ENCODE peak calls at places on chromosomes 1 and 21, in seven cellular contexts. One of them, this sample, is unnamed.

GRCh38 chr1:67479146-67479891 is 49.1 kb upstream of the SERBP1 start:
- DNase-seq in epithelial cell of esophagus: peak
- DNase-seq in gastrocnemius medialis: peak
- DNase-seq in epithelial cell of proximal tubule: no peak
- DNase-seq in AG10803: peak
- DNase-seq in adrenal gland: peak
- DNase-seq in choroid plexus epithelial cell: peak
- DNase-seq in this sample: peak

GRCh38 chr21:8993943-8994639 is 1527.3 kb upstream of the TPTE start:
- DNase-seq in epithelial cell of proximal tubule: no peak
- DNase-seq in epithelial cell of esophagus: no peak
- DNase-seq in adrenal gland: no peak
- DNase-seq in choroid plexus epithelial cell: no peak
- DNase-seq in AG10803: no peak
- DNase-seq in gastrocnemius medialis: no peak
- DNase-seq in this sample: no peak

GRCh38 chr1:193326296-193326695 is 139.9 kb upstream of the B3GALT2 start:
- DNase-seq in epithelial cell of proximal tubule: no peak
- DNase-seq in AG10803: no peak
- DNase-seq in adrenal gland: no peak
- DNase-seq in epithelial cell of esophagus: no peak
- DNase-seq in gastrocnemius medialis: no peak
- DNase-seq in choroid plexus epithelial cell: no peak
- DNase-seq in this sample: no peak

GRCh38 chr1:6815722-6816121 is 30.5 kb downstream of the CAMTA1 start:
- DNase-seq in adrenal gland: no peak
- DNase-seq in gastrocnemius medialis: no peak
- DNase-seq in epithelial cell of esophagus: no peak
- DNase-seq in AG10803: no peak
- DNase-seq in epithelial cell of proximal tubule: no peak
- DNase-seq in choroid plexus epithelial cell: no peak
- DNase-seq in this sample: no peak

GRCh38 chr1:993379-993995 is 6.4 kb downstream of the HES4 start:
- DNase-seq in adrenal gland: no peak
- DNase-seq in AG10803: no peak
- DNase-seq in epithelial cell of proximal tubule: no peak
- DNase-seq in choroid plexus epithelial cell: no peak
- DNase-seq in gastrocnemius medialis: no peak
- DNase-seq in epithelial cell of esophagus: no peak
- DNase-seq in this sample: no peak

GRCh38 chr1:89603651-89604413 is 29.1 kb upstream of the LRRC8C start:
- DNase-seq in AG10803: peak
- DNase-seq in epithelial cell of proximal tubule: no peak
- DNase-seq in adrenal gland: no peak
- DNase-seq in epithelial cell of esophagus: peak
- DNase-seq in choroid plexus epithelial cell: peak
- DNase-seq in gastrocnemius medialis: no peak
- DNase-seq in this sample: peak

GRCh38 chr1:110305875-110306420 is 33.2 kb upstream of the RBM15 start:
- DNase-seq in epithelial cell of esophagus: no peak
- DNase-seq in adrenal gland: peak
- DNase-seq in choroid plexus epithelial cell: no peak
- DNase-seq in AG10803: no peak
- DNase-seq in gastrocnemius medialis: no peak
- DNase-seq in epithelial cell of proximal tubule: no peak
- DNase-seq in this sample: no peak

GRCh38 chr1:153929433-153929825 is 6.7 kb upstream of the GATAD2B start:
- DNase-seq in gastrocnemius medialis: peak
- DNase-seq in epithelial cell of esophagus: no peak
- DNase-seq in AG10803: no peak
- DNase-seq in choroid plexus epithelial cell: no peak
- DNase-seq in epithelial cell of proximal tubule: no peak
- DNase-seq in adrenal gland: no peak
- DNase-seq in this sample: no peak

GRCh38 chr1:40267767-40268187 is 9.7 kb downstream of the ZMPSTE24 start:
- DNase-seq in adrenal gland: no peak
- DNase-seq in AG10803: peak
- DNase-seq in epithelial cell of proximal tubule: peak
- DNase-seq in choroid plexus epithelial cell: peak
- DNase-seq in epithelial cell of esophagus: peak
- DNase-seq in gastrocnemius medialis: no peak
- DNase-seq in this sample: peak

GRCh38 chr1:39170731-39171375 is 33.6 kb upstream of the MACF1 start:
- DNase-seq in epithelial cell of esophagus: no peak
- DNase-seq in adrenal gland: no peak
- DNase-seq in gastrocnemius medialis: no peak
- DNase-seq in epithelial cell of proximal tubule: no peak
- DNase-seq in AG10803: no peak
- DNase-seq in choroid plexus epithelial cell: no peak
- DNase-seq in this sample: no peak

GRCh38 chr1:151801310-151801820 is 3.9 kb downstream of the LINGO4 start:
- DNase-seq in epithelial cell of proximal tubule: no peak
- DNase-seq in gastrocnemius medialis: no peak
- DNase-seq in AG10803: no peak
- DNase-seq in adrenal gland: no peak
- DNase-seq in epithelial cell of esophagus: no peak
- DNase-seq in choroid plexus epithelial cell: no peak
- DNase-seq in this sample: no peak

GRCh38 chr1:107076846-107077245 is 20.4 kb downstream of the PRMT6 start:
- DNase-seq in choroid plexus epithelial cell: peak
- DNase-seq in epithelial cell of proximal tubule: peak
- DNase-seq in adrenal gland: no peak
- DNase-seq in epithelial cell of esophagus: peak
- DNase-seq in gastrocnemius medialis: no peak
- DNase-seq in AG10803: peak
- DNase-seq in this sample: peak

GRCh38 chr1:4768553-4768952 is 114.1 kb downstream of the AJAP1 start:
- DNase-seq in gastrocnemius medialis: no peak
- DNase-seq in adrenal gland: no peak
- DNase-seq in epithelial cell of esophagus: no peak
- DNase-seq in epithelial cell of proximal tubule: no peak
- DNase-seq in AG10803: no peak
- DNase-seq in choroid plexus epithelial cell: no peak
- DNase-seq in this sample: no peak

GRCh38 chr1:46747683-46748288 is 28.9 kb upstream of the EFCAB14 start:
- DNase-seq in epithelial cell of proximal tubule: no peak
- DNase-seq in epithelial cell of esophagus: peak
- DNase-seq in AG10803: peak
- DNase-seq in adrenal gland: peak
- DNase-seq in gastrocnemius medialis: peak
- DNase-seq in choroid plexus epithelial cell: peak
- DNase-seq in this sample: peak

GRCh38 chr1:4596486-4596885 is 57.9 kb upstream of the AJAP1 start:
- DNase-seq in AG10803: no peak
- DNase-seq in epithelial cell of esophagus: no peak
- DNase-seq in choroid plexus epithelial cell: no peak
- DNase-seq in adrenal gland: peak
- DNase-seq in epithelial cell of proximal tubule: no peak
- DNase-seq in gastrocnemius medialis: no peak
- DNase-seq in this sample: no peak

GRCh38 chr1:4033129-4033676 is 133.1 kb upstream of the C1orf174 start:
- DNase-seq in choroid plexus epithelial cell: no peak
- DNase-seq in epithelial cell of esophagus: no peak
- DNase-seq in epithelial cell of proximal tubule: no peak
- DNase-seq in adrenal gland: no peak
- DNase-seq in gastrocnemius medialis: no peak
- DNase-seq in AG10803: no peak
- DNase-seq in this sample: no peak

GRCh38 chr1:178531897-178532296 is 19.0 kb downstream of the TEX35 start:
- DNase-seq in choroid plexus epithelial cell: no peak
- DNase-seq in adrenal gland: peak
- DNase-seq in epithelial cell of proximal tubule: no peak
- DNase-seq in AG10803: no peak
- DNase-seq in gastrocnemius medialis: no peak
- DNase-seq in epithelial cell of esophagus: peak
- DNase-seq in this sample: no peak

GRCh38 chr1:98761238-98761637 is 99.7 kb downstream of the SNX7 start:
- DNase-seq in AG10803: no peak
- DNase-seq in adrenal gland: no peak
- DNase-seq in choroid plexus epithelial cell: peak
- DNase-seq in gastrocnemius medialis: no peak
- DNase-seq in epithelial cell of proximal tubule: no peak
- DNase-seq in epithelial cell of esophagus: peak
- DNase-seq in this sample: no peak

GRCh38 chr1:100523038-100523649 is 14.8 kb upstream of the GPR88 start:
- DNase-seq in epithelial cell of proximal tubule: no peak
- DNase-seq in gastrocnemius medialis: no peak
- DNase-seq in adrenal gland: no peak
- DNase-seq in epithelial cell of esophagus: no peak
- DNase-seq in choroid plexus epithelial cell: peak
- DNase-seq in AG10803: peak
- DNase-seq in this sample: no peak

GRCh38 chr21:16644690-16645089 is 868.2 kb upstream of the CXADR start:
- DNase-seq in epithelial cell of proximal tubule: no peak
- DNase-seq in adrenal gland: no peak
- DNase-seq in choroid plexus epithelial cell: peak
- DNase-seq in gastrocnemius medialis: no peak
- DNase-seq in epithelial cell of esophagus: peak
- DNase-seq in AG10803: peak
- DNase-seq in this sample: peak

GRCh38 chr1:245735831-245736530 is 581.2 kb downstream of the KIF26B start:
- DNase-seq in epithelial cell of esophagus: peak
- DNase-seq in choroid plexus epithelial cell: peak
- DNase-seq in epithelial cell of proximal tubule: no peak
- DNase-seq in gastrocnemius medialis: no peak
- DNase-seq in AG10803: peak
- DNase-seq in adrenal gland: no peak
- DNase-seq in this sample: peak

GRCh38 chr1:6091823-6092109 is 46.1 kb downstream of the KCNAB2 start:
- DNase-seq in adrenal gland: no peak
- DNase-seq in epithelial cell of proximal tubule: no peak
- DNase-seq in AG10803: no peak
- DNase-seq in epithelial cell of esophagus: no peak
- DNase-seq in gastrocnemius medialis: no peak
- DNase-seq in choroid plexus epithelial cell: no peak
- DNase-seq in this sample: no peak

GRCh38 chr1:206498685-206499084 is 8.6 kb upstream of the RASSF5 start:
- DNase-seq in gastrocnemius medialis: no peak
- DNase-seq in adrenal gland: no peak
- DNase-seq in choroid plexus epithelial cell: no peak
- DNase-seq in AG10803: no peak
- DNase-seq in epithelial cell of esophagus: peak
- DNase-seq in epithelial cell of proximal tubule: no peak
- DNase-seq in this sample: no peak

GRCh38 chr1:28193701-28194161 is 17.2 kb upstream of the PTAFR start:
- DNase-seq in adrenal gland: peak
- DNase-seq in epithelial cell of esophagus: peak
- DNase-seq in AG10803: no peak
- DNase-seq in gastrocnemius medialis: no peak
- DNase-seq in epithelial cell of proximal tubule: no peak
- DNase-seq in choroid plexus epithelial cell: no peak
- DNase-seq in this sample: no peak

GRCh38 chr21:34243562-34243961 is 120.2 kb upstream of the KCNE2 start:
- DNase-seq in epithelial cell of esophagus: peak
- DNase-seq in AG10803: peak
- DNase-seq in choroid plexus epithelial cell: peak
- DNase-seq in gastrocnemius medialis: no peak
- DNase-seq in adrenal gland: peak
- DNase-seq in epithelial cell of proximal tubule: no peak
- DNase-seq in this sample: peak

DNA sequence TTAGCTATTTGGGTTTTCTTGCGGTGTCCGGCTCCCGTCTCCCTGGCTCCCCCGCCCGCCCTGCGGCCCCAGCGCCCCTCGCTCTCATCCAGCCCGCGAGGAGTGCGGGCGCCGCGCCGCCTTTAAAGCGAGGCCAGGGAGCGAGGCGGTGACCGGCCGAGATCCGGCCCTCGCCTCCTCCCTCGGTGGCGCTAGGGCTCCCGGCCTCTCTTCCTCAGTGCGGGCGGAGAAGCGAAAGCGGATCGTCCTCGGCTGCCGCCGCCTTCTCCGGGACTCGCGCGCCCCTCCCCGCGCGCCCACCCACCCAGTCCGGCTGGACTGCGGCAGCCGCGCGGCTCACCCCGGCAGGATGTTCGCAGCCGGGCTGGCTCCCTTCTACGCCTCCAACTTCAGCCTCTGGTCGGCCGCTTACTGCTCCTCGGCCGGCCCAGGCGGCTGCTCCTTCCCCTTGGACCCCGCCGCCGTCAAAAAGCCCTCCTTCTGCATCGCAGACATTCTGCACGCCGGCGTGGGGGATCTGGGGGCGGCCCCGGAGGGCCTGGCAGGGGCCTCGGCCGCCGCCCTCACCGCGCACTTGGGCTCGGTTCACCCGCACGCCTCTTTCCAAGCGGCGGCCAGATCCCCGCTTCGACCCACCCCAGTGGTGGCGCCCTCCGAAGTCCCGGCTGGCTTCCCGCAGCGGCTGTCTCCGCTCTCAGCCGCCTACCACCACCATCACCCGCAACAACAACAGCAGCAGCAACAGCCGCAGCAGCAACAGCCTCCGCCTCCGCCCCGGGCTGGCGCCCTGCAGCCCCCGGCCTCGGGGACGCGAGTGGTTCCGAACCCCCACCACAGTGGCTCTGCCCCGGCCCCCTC is 495 bp downstream of the HLX start:
- DNase-seq in AG10803: peak
- DNase-seq in adrenal gland: no peak
- DNase-seq in gastrocnemius medialis: no peak
- DNase-seq in epithelial cell of proximal tubule: no peak
- DNase-seq in choroid plexus epithelial cell: peak
- DNase-seq in epithelial cell of esophagus: peak
- DNase-seq in this sample: no peak
- TF ChIP-seq CTCF in AG10803: no peak
- TF ChIP-seq CTCF in adrenal gland: no peak
- TF ChIP-seq CTCF in gastrocnemius medialis: no peak
- TF ChIP-seq CTCF in epithelial cell of proximal tubule: no peak
- TF ChIP-seq CTCF in choroid plexus epithelial cell: no peak
- TF ChIP-seq CTCF in epithelial cell of esophagus: no peak
- TF ChIP-seq CTCF in this sample: peak

GRCh38 chr1:15155191-15155590 is 1.6 kb downstream of the TMEM51 start:
- DNase-seq in gastrocnemius medialis: no peak
- DNase-seq in epithelial cell of proximal tubule: no peak
- DNase-seq in adrenal gland: no peak
- DNase-seq in choroid plexus epithelial cell: no peak
- DNase-seq in epithelial cell of esophagus: no peak
- DNase-seq in AG10803: no peak
- DNase-seq in this sample: no peak
- H3K4me3 ChIP-seq in gastrocnemius medialis: no peak
- H3K4me3 ChIP-seq in epithelial cell of proximal tubule: peak
- H3K4me3 ChIP-seq in adrenal gland: no peak
- H3K4me3 ChIP-seq in choroid plexus epithelial cell: no peak
- H3K4me3 ChIP-seq in epithelial cell of esophagus: no peak
- H3K4me3 ChIP-seq in AG10803: no peak
- H3K4me3 ChIP-seq in this sample: peak

GRCh38 chr1:198538579-198539364 is 1.7 kb downstream of the ATP6V1G3 start:
- DNase-seq in epithelial cell of esophagus: no peak
- DNase-seq in AG10803: no peak
- DNase-seq in epithelial cell of proximal tubule: no peak
- DNase-seq in choroid plexus epithelial cell: no peak
- DNase-seq in adrenal gland: no peak
- DNase-seq in gastrocnemius medialis: no peak
- DNase-seq in this sample: no peak
- TF ChIP-seq CTCF in epithelial cell of esophagus: no peak
- TF ChIP-seq CTCF in AG10803: no peak
- TF ChIP-seq CTCF in epithelial cell of proximal tubule: no peak
- TF ChIP-seq CTCF in choroid plexus epithelial cell: no peak
- TF ChIP-seq CTCF in adrenal gland: no peak
- TF ChIP-seq CTCF in gastrocnemius medialis: no peak
- TF ChIP-seq CTCF in this sample: no peak

GRCh38 chr1:9590201-9590600 is 1.5 kb downstream of the TMEM201 start:
- DNase-seq in choroid plexus epithelial cell: no peak
- DNase-seq in gastrocnemius medialis: peak
- DNase-seq in epithelial cell of proximal tubule: no peak
- DNase-seq in adrenal gland: no peak
- DNase-seq in AG10803: no peak
- DNase-seq in epithelial cell of esophagus: no peak
- DNase-seq in this sample: no peak
- H3K4me3 ChIP-seq in choroid plexus epithelial cell: no peak
- H3K4me3 ChIP-seq in gastrocnemius medialis: peak
- H3K4me3 ChIP-seq in epithelial cell of proximal tubule: peak
- H3K4me3 ChIP-seq in adrenal gland: no peak
- H3K4me3 ChIP-seq in AG10803: no peak
- H3K4me3 ChIP-seq in epithelial cell of esophagus: no peak
- H3K4me3 ChIP-seq in this sample: peak